ENCODE peak calls at places on chromosomes 12 and 14, in six cellular contexts. One of them, this sample, is unnamed.
A peak's percentile ranks its signal among the peaks of the same experiment; 100 is the strongest.

GRCh38 chr14:40682131-40682913 is 924.4 kb upstream of the LRFN5 start:
- DNase-seq in endodermal cell: no peak
- DNase-seq in left ventricle myocardium inferior: no peak
- DNase-seq in cardiac muscle cell: peak; percentile 3
- DNase-seq in BJ: no peak
- DNase-seq in A549: no peak
- DNase-seq in this sample: no peak

GRCh38 chr12:82660541-82661325 is 26.0 kb upstream of the TMTC2 start:
- DNase-seq in endodermal cell: no peak
- DNase-seq in left ventricle myocardium inferior: no peak
- DNase-seq in cardiac muscle cell: no peak
- DNase-seq in BJ: no peak
- DNase-seq in A549: no peak
- DNase-seq in this sample: no peak

GRCh38 chr12:113997365-113997764 is 31.2 kb upstream of the RBM19 start:
- DNase-seq in endodermal cell: no peak
- DNase-seq in left ventricle myocardium inferior: no peak
- DNase-seq in cardiac muscle cell: no peak
- DNase-seq in BJ: no peak
- DNase-seq in A549: no peak
- DNase-seq in this sample: no peak

GRCh38 chr14:70804556-70805162 is 4.7 kb downstream of the MAP3K9 start:
- DNase-seq in endodermal cell: no peak
- DNase-seq in left ventricle myocardium inferior: no peak
- DNase-seq in cardiac muscle cell: peak; percentile 29
- DNase-seq in BJ: no peak
- DNase-seq in A549: no peak
- DNase-seq in this sample: no peak

GRCh38 chr14:20631821-20632389 is 9.6 kb downstream of the OR6S1 start:
- DNase-seq in endodermal cell: peak; percentile 86
- DNase-seq in left ventricle myocardium inferior: peak; percentile 71
- DNase-seq in cardiac muscle cell: peak; percentile 80
- DNase-seq in BJ: no peak
- DNase-seq in A549: peak; percentile 71
- DNase-seq in this sample: peak; percentile 45

GRCh38 chr12:110065540-110065939 is 17.2 kb upstream of the C12orf76 start:
- DNase-seq in endodermal cell: no peak
- DNase-seq in left ventricle myocardium inferior: no peak
- DNase-seq in cardiac muscle cell: no peak
- DNase-seq in BJ: no peak
- DNase-seq in A549: no peak
- DNase-seq in this sample: no peak

GRCh38 chr14:70096866-70097265 is 91.9 kb downstream of the SLC8A3 start:
- DNase-seq in endodermal cell: peak; percentile 76
- DNase-seq in left ventricle myocardium inferior: no peak
- DNase-seq in cardiac muscle cell: peak; percentile 44
- DNase-seq in BJ: no peak
- DNase-seq in A549: peak; percentile 13
- DNase-seq in this sample: peak; percentile 49

GRCh38 chr14:51862839-51863235 is 2.4 kb downstream of the GNG2 start:
- DNase-seq in endodermal cell: no peak
- DNase-seq in left ventricle myocardium inferior: no peak
- DNase-seq in cardiac muscle cell: no peak
- DNase-seq in BJ: no peak
- DNase-seq in A549: no peak
- DNase-seq in this sample: no peak

GRCh38 chr12:46304080-46304479 is 35.2 kb upstream of the SLC38A1 start:
- DNase-seq in endodermal cell: no peak
- DNase-seq in left ventricle myocardium inferior: no peak
- DNase-seq in cardiac muscle cell: no peak
- DNase-seq in BJ: no peak
- DNase-seq in A549: no peak
- DNase-seq in this sample: no peak
- TF ChIP-seq CTCF in endodermal cell: no peak
- TF ChIP-seq CTCF in left ventricle myocardium inferior: no peak
- TF ChIP-seq CTCF in cardiac muscle cell: no peak
- TF ChIP-seq CTCF in BJ: no peak
- TF ChIP-seq CTCF in A549: no peak
- TF ChIP-seq CTCF in this sample: no peak

DNA sequence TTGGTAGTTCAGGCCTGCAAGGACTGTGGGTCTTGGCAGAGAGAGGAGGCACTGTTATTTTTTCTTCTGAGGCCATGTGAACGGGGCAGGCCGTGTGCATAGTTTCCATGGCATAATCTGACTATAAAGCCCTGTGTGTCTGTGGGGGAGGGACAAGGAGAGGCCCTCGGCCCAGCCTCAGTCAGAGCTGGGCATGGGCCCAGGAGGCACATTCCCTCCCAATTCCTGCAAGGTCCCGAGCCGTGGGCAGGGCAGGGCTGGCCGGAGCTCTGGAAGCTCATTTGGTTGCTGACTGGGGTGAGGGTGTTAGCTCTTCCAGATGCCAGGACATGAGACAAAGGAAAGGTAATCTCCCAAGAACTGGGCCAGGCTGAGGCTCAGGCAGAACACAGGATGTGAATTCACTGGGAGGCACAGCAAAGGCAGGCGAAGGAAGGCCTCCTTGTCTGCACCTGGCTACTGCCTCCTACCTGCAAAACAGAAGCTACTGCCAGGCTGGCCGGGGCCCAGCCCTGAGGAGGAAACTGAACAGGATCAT is 22.0 kb upstream of the PLEKHG3 start:
- DNase-seq in endodermal cell: peak; percentile 83
- DNase-seq in left ventricle myocardium inferior: peak; percentile 64
- DNase-seq in cardiac muscle cell: no peak
- DNase-seq in BJ: peak; percentile 41
- DNase-seq in A549: no peak
- DNase-seq in this sample: no peak
- TF ChIP-seq CTCF in endodermal cell: peak; percentile 56
- TF ChIP-seq CTCF in left ventricle myocardium inferior: no peak
- TF ChIP-seq CTCF in cardiac muscle cell: no peak
- TF ChIP-seq CTCF in BJ: no peak
- TF ChIP-seq CTCF in A549: no peak
- TF ChIP-seq CTCF in this sample: no peak

GRCh38 chr14:22096511-22096890 is 422.9 kb upstream of the OR4E1 start:
- DNase-seq in endodermal cell: no peak
- DNase-seq in left ventricle myocardium inferior: no peak
- DNase-seq in cardiac muscle cell: no peak
- DNase-seq in BJ: no peak
- DNase-seq in A549: no peak
- DNase-seq in this sample: no peak

GRCh38 chr14:22098435-22098834 is 424.8 kb upstream of the OR4E1 start:
- DNase-seq in endodermal cell: no peak
- DNase-seq in left ventricle myocardium inferior: no peak
- DNase-seq in cardiac muscle cell: no peak
- DNase-seq in BJ: no peak
- DNase-seq in A549: no peak
- DNase-seq in this sample: no peak

GRCh38 chr14:22097072-22097471 is 423.5 kb upstream of the OR4E1 start:
- DNase-seq in endodermal cell: no peak
- DNase-seq in left ventricle myocardium inferior: no peak
- DNase-seq in cardiac muscle cell: no peak
- DNase-seq in BJ: no peak
- DNase-seq in A549: no peak
- DNase-seq in this sample: no peak

GRCh38 chr14:22097606-22098292 is 424.1 kb upstream of the OR4E1 start:
- DNase-seq in endodermal cell: no peak
- DNase-seq in left ventricle myocardium inferior: no peak
- DNase-seq in cardiac muscle cell: no peak
- DNase-seq in BJ: no peak
- DNase-seq in A549: no peak
- DNase-seq in this sample: no peak

GRCh38 chr14:22099942-22100763 is 426.5 kb upstream of the OR4E1 start:
- DNase-seq in endodermal cell: peak; percentile 90
- DNase-seq in left ventricle myocardium inferior: peak; percentile 64
- DNase-seq in cardiac muscle cell: peak; percentile 88
- DNase-seq in BJ: no peak
- DNase-seq in A549: peak; percentile 5
- DNase-seq in this sample: peak; percentile 54
- TF ChIP-seq CTCF in endodermal cell: peak; percentile 88
- TF ChIP-seq CTCF in left ventricle myocardium inferior: peak; percentile 73
- TF ChIP-seq CTCF in cardiac muscle cell: peak; percentile 70
- TF ChIP-seq CTCF in BJ: peak; percentile 29
- TF ChIP-seq CTCF in A549: peak; percentile 55
- TF ChIP-seq CTCF in this sample: no peak

DNA sequence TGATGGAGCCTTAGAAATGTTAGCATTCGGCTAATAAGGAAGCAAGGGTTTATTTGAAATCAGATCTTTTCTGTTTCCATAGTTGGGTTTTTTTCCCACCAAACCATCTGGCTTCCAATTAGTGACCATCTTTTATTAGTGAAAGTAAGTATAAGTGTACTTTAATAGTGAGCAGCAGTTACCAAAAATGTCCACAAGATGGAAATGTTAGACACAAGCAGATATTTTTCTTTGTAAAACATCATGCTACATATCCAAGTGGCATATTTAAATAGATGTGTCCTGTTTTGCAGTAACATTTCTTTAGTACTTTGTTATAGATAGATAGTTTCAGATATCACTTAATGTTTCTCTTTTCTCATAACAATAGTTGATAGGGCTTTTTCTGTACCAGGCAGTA is 28.8 kb downstream of the YEATS4 start:
- DNase-seq in endodermal cell: no peak
- DNase-seq in left ventricle myocardium inferior: no peak
- DNase-seq in cardiac muscle cell: peak; percentile 36
- DNase-seq in BJ: peak; percentile 34
- DNase-seq in A549: peak; percentile 11
- DNase-seq in this sample: no peak
- TF ChIP-seq CTCF in endodermal cell: peak; percentile 64
- TF ChIP-seq CTCF in left ventricle myocardium inferior: peak; percentile 68
- TF ChIP-seq CTCF in cardiac muscle cell: peak; percentile 67
- TF ChIP-seq CTCF in BJ: peak; percentile 68
- TF ChIP-seq CTCF in A549: peak; percentile 78
- TF ChIP-seq CTCF in this sample: peak; percentile 72

GRCh38 chr12:116406529-116406928 is 129.0 kb upstream of the MED13L start:
- DNase-seq in endodermal cell: peak; percentile 91
- DNase-seq in left ventricle myocardium inferior: peak; percentile 92
- DNase-seq in cardiac muscle cell: peak; percentile 69
- DNase-seq in BJ: peak; percentile 91
- DNase-seq in A549: peak; percentile 90
- DNase-seq in this sample: peak; percentile 28
- TF ChIP-seq CTCF in endodermal cell: peak; percentile 52
- TF ChIP-seq CTCF in left ventricle myocardium inferior: peak; percentile 48
- TF ChIP-seq CTCF in cardiac muscle cell: no peak
- TF ChIP-seq CTCF in BJ: peak; percentile 21
- TF ChIP-seq CTCF in A549: no peak
- TF ChIP-seq CTCF in this sample: no peak

DNA sequence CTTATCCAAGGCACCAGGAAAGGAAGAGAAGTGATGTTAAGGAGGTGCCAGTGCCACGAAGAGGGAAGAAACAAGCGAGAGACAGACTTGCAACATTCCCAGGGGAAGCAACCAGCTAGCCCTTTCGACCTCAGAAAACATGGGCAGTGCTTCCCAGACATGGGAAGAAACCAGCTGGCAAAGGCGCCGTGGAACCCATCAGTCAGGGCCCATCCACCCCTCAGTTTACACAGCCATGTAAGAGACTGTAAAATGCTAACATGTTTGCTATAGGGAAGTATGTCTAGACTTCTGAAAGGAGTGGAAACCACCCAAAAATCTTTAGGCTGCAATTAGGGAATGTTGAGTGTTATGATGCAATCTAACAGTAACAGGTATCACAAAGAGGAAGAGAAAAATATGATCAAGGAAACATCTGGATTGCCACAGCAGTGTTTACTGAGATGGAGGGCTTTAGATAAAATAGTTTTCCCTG is 26.3 kb downstream of the ANAPC5 start:
- DNase-seq in endodermal cell: peak; percentile 38
- DNase-seq in left ventricle myocardium inferior: no peak
- DNase-seq in cardiac muscle cell: no peak
- DNase-seq in BJ: no peak
- DNase-seq in A549: no peak
- DNase-seq in this sample: no peak
- TF ChIP-seq CTCF in endodermal cell: no peak
- TF ChIP-seq CTCF in left ventricle myocardium inferior: no peak
- TF ChIP-seq CTCF in cardiac muscle cell: no peak
- TF ChIP-seq CTCF in BJ: no peak
- TF ChIP-seq CTCF in A549: no peak
- TF ChIP-seq CTCF in this sample: no peak